ENCODE peak calls at places on chromosome 15, in seven cellular contexts. R is tibial nerve, T is A549, M is heart left ventricle, I is Peyer's patch, P is esophagus squamous epithelium, C is sigmoid colon. D is an unnamed sample. For H3K4me1, the result is how much of the 10 kb centered on the place peaks cover.

GRCh38 chr15:90648137-90649070 is 68.7 kb upstream of the BLM start:
- DNase-seq in P (peak), M (peak), R (peak), C (peak), T (peak), I (peak), D (peak)

GRCh38 chr15:28106294-28107110 is 7.4 kb upstream of the OCA2 start:
- DNase-seq in P (no peak), I (no peak), R (no peak), M (no peak), T (peak), C (peak), D (no peak)

GRCh38 chr15:65638681-65639089 is 16.9 kb downstream of the SLC24A1 start:
- DNase-seq in R (peak), P (no peak), C (no peak), M (no peak), I (no peak), T (peak), D (peak)

GRCh38 chr15:60370804-60371700 is 26.7 kb downstream of the ANXA2 start:
- DNase-seq in R (peak), T (peak), I (no peak), P (no peak), C (peak), M (peak), D (peak)

GRCh38 chr15:86654501-86654900 is 574.8 kb downstream of the AGBL1 start:
- DNase-seq in M (no peak), I (no peak), C (no peak), P (no peak), T (no peak), R (no peak), D (no peak)

GRCh38 chr15:22873841-22874240 is 35.4 kb downstream of the NIPA2 start:
- DNase-seq in R (no peak), T (no peak), M (no peak), I (no peak), C (no peak), P (no peak), D (no peak)

GRCh38 chr15:54808321-54808720 is 388.4 kb downstream of the RSL24D1 start:
- DNase-seq in R (no peak), P (no peak), C (no peak), I (no peak), M (no peak), T (no peak), D (no peak)

GRCh38 chr15:38631126-38632075 is 66.8 kb upstream of the RASGRP1 start:
- DNase-seq in I (no peak), P (no peak), C (no peak), R (no peak), M (no peak), T (no peak), D (no peak)

GRCh38 chr15:86610038-86610437 is 530.4 kb downstream of the AGBL1 start:
- DNase-seq in T (no peak), M (no peak), I (no peak), P (no peak), R (no peak), C (no peak), D (no peak)

GRCh38 chr15:44711356-44712107 is at the start of gene B2M:
- DNase-seq in M (peak), C (peak), I (peak), R (peak), T (peak), P (peak), D (peak)

GRCh38 chr15:47588968-47589367 is 128.3 kb upstream of the SEMA6D start:
- DNase-seq in P (no peak), I (no peak), T (no peak), R (no peak), C (no peak), M (no peak), D (no peak)

GRCh38 chr15:55770808-55771207 is 27.9 kb upstream of the PRTG start:
- DNase-seq in T (no peak), M (no peak), C (no peak), R (no peak), P (no peak), I (no peak), D (no peak)

GRCh38 chr15:78739996-78740903 is 71.0 kb downstream of the ADAMTS7 start:
- DNase-seq in T (no peak), M (no peak), C (peak), I (peak), R (no peak), P (no peak), D (no peak)

GRCh38 chr15:78567541-78567940 is 2.2 kb downstream of the CHRNA5 start:
- DNase-seq in C (no peak), M (no peak), R (no peak), I (no peak), T (no peak), P (no peak), D (no peak)

GRCh38 chr15:61411941-61412510 is 182.9 kb upstream of the RORA start:
- DNase-seq in M (no peak), R (no peak), P (no peak), C (no peak), I (no peak), T (no peak), D (no peak)

GRCh38 chr15:26561994-26562730 is 210.7 kb downstream of the GABRB3 start:
- DNase-seq in M (no peak), R (no peak), I (no peak), P (no peak), T (no peak), C (no peak), D (no peak)

GRCh38 chr15:65682404-65682911 is 60.7 kb downstream of the SLC24A1 start:
- DNase-seq in M (no peak), I (no peak), C (no peak), T (no peak), R (no peak), P (no peak), D (no peak)

GRCh38 chr15:82646250-82647044 is 716 bp downstream of the CPEB1 start:
- DNase-seq in T (no peak), C (no peak), I (no peak), M (no peak), P (no peak), R (no peak), D (peak)

GRCh38 chr15:89167267-89168176 is 53.9 kb downstream of the RLBP1 start:
- DNase-seq in R (no peak), I (no peak), M (peak), P (no peak), T (peak), C (no peak), D (no peak)

GRCh38 chr15:91099616-91100560 is at the start of gene SV2B:
- DNase-seq in T (no peak), C (no peak), P (no peak), I (no peak), R (peak), M (peak), D (no peak)

GRCh38 chr15:35436422-35436821 is 109.5 kb downstream of the DPH6 start:
- DNase-seq in M (no peak), I (no peak), C (no peak), R (no peak), P (no peak), T (no peak), D (no peak)

GRCh38 chr15:39685999-39686613 is 96.5 kb downstream of the FSIP1 start:
- DNase-seq in T (peak), C (no peak), P (no peak), I (peak), M (no peak), R (peak), D (peak)

GRCh38 chr15:25329685-25330084 is 109.1 kb downstream of the UBE3A start:
- DNase-seq in C (no peak), M (no peak), R (no peak), T (no peak), P (no peak), I (no peak), D (no peak)

GRCh38 chr15:49987896-49988295 is 131.1 kb downstream of the ATP8B4 start:
- DNase-seq in C (no peak), P (no peak), R (no peak), M (no peak), T (no peak), I (no peak), D (no peak)
- TF ChIP-seq CTCF in C (no peak), P (no peak), R (no peak), M (no peak), T (no peak), I (no peak), D (no peak)

DNA sequence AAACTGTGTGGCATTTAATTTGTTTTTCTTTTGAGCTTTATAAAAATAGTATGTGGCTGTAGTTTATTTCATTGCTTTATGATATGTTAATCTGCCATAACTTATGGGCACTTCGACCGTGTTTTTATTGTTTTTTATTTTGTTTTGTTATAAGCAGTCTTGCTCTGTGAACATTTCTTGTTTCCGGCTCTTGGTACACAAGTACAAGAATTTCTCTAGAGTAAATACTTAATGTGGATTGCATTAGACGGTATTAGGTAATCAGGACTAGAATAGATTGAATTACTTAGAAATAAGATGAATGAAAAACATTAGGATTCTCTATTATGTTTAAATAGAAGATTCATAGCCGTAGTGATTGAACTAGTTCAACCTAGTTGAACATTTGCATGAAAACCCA is 2.1 kb downstream of the ZFAND6 start:
- DNase-seq in R (no peak), C (no peak), I (no peak), M (no peak), T (no peak), P (no peak), D (no peak)
- TF ChIP-seq POLR2A in R (no peak), C (no peak), I (no peak), M (no peak), T (no peak), P (no peak), D (no peak)

GRCh38 chr15:29917600-29918597 is 95.6 kb upstream of the TJP1 start:
- DNase-seq in T (no peak), C (no peak), R (no peak), P (no peak), M (no peak), I (no peak), D (no peak)

GRCh38 chr15:29919380-29919881 is 97.2 kb upstream of the TJP1 start:
- DNase-seq in P (no peak), R (no peak), C (no peak), M (no peak), I (no peak), T (no peak), D (no peak)

GRCh38 chr15:29922191-29922590 is 99.9 kb upstream of the TJP1 start:
- DNase-seq in T (no peak), P (no peak), C (no peak), I (no peak), M (no peak), R (no peak), D (no peak)

GRCh38 chr15:29921130-29921601 is 98.9 kb upstream of the TJP1 start:
- DNase-seq in P (no peak), T (peak), I (no peak), C (no peak), M (no peak), R (no peak), D (no peak)

GRCh38 chr15:29920515-29920914 is 98.2 kb upstream of the TJP1 start:
- DNase-seq in R (no peak), M (no peak), P (no peak), I (no peak), C (no peak), T (peak), D (no peak)
- H3K4me1 ChIP-seq in R (under half), M (under half), P (under half), I (under half), C (under half), T (half or more), D (under half)

GRCh38 chr15:69044899-69045298 is 30.4 kb downstream of the NOX5 start:
- DNase-seq in T (peak), P (no peak), I (no peak), R (no peak), M (no peak), C (no peak), D (no peak)

GRCh38 chr15:69046781-69047180 is 32.3 kb downstream of the NOX5 start:
- DNase-seq in I (no peak), T (no peak), P (no peak), R (no peak), C (no peak), M (no peak), D (no peak)

GRCh38 chr15:69049976-69050375 is 35.5 kb downstream of the NOX5 start:
- DNase-seq in P (no peak), M (no peak), I (no peak), T (no peak), R (no peak), C (no peak), D (no peak)

GRCh38 chr15:69042531-69042930 is 28.0 kb downstream of the NOX5 start:
- DNase-seq in M (no peak), R (no peak), P (no peak), C (no peak), I (no peak), T (no peak), D (no peak)

GRCh38 chr15:69045810-69046209 is 31.3 kb downstream of the NOX5 start:
- DNase-seq in M (no peak), T (no peak), R (no peak), I (no peak), C (no peak), P (no peak), D (no peak)
- TF ChIP-seq CTCF in M (no peak), T (no peak), R (no peak), I (no peak), C (no peak), P (no peak), D (no peak)